ENCODE peak calls at places on chromosomes 5 and 9, in four cellular contexts. H is cardiac muscle cell, R is astrocyte of the cerebellum, K is cardiac fibroblast. I is an unnamed sample.

GRCh38 chr9:4077499-4078102 is 222.3 kb downstream of the GLIS3 start:
- DNase-seq in H (peak), R (peak), K (peak), I (peak)

GRCh38 chr9:109733690-109734089 is 46.3 kb upstream of the PALM2AKAP2 start:
- DNase-seq in H (no peak), K (peak), R (peak), I (no peak)

GRCh38 chr5:179986328-179986727 is 78.6 kb upstream of the TBC1D9B start:
- DNase-seq in K (peak), R (no peak), H (no peak), I (no peak)

GRCh38 chr5:27702339-27702820 is 664.0 kb upstream of the CDH9 start:
- DNase-seq in H (peak), K (peak), R (peak), I (no peak)

GRCh38 chr9:110270211-110270995 is 14.1 kb upstream of the TXN start:
- DNase-seq in R (no peak), H (no peak), K (no peak), I (no peak)

GRCh38 chr5:59660737-59661136 is 232.8 kb downstream of the PDE4D start:
- DNase-seq in H (peak), K (peak), R (no peak), I (no peak)

GRCh38 chr5:168601972-168602371 is 22.8 kb upstream of the PANK3 start:
- DNase-seq in K (no peak), R (no peak), H (no peak), I (no peak)

GRCh38 chr9:91771027-91771426 is 179.0 kb downstream of the ROR2 start:
- DNase-seq in K (peak), R (peak), H (peak), I (peak)

GRCh38 chr5:160959804-160960203 is 107.8 kb upstream of the ATP10B start:
- DNase-seq in K (no peak), H (no peak), R (no peak), I (no peak)

GRCh38 chr5:15374886-15375285 is 125.1 kb upstream of the FBXL7 start:
- DNase-seq in K (no peak), R (no peak), H (no peak), I (no peak)

GRCh38 chr9:69564557-69564956 is 107.6 kb downstream of the APBA1 start:
- DNase-seq in H (no peak), R (no peak), K (peak), I (no peak)

GRCh38 chr5:110884005-110884404 is 145.2 kb downstream of the SLC25A46 start:
- DNase-seq in K (peak), H (no peak), R (no peak), I (no peak)

GRCh38 chr9:6354072-6354686 is 26.0 kb downstream of the TPD52L3 start:
- DNase-seq in K (peak), R (peak), H (peak), I (peak)

GRCh38 chr9:134321957-134322741 is 4.1 kb upstream of the RXRA start:
- DNase-seq in K (no peak), H (no peak), R (no peak), I (no peak)

GRCh38 chr5:12777342-12777741 is 873.1 kb upstream of the CTNND2 start:
- DNase-seq in K (no peak), R (no peak), H (no peak), I (no peak)

GRCh38 chr9:27247756-27248155 is 49.2 kb downstream of the EQTN start:
- DNase-seq in K (peak), H (peak), R (no peak), I (no peak)

GRCh38 chr9:23492126-23493002 is 333.7 kb downstream of the ELAVL2 start:
- DNase-seq in R (peak), K (peak), H (peak), I (no peak)
- TF ChIP-seq CTCF in R (peak), K (peak), H (peak), I (no peak)

DNA sequence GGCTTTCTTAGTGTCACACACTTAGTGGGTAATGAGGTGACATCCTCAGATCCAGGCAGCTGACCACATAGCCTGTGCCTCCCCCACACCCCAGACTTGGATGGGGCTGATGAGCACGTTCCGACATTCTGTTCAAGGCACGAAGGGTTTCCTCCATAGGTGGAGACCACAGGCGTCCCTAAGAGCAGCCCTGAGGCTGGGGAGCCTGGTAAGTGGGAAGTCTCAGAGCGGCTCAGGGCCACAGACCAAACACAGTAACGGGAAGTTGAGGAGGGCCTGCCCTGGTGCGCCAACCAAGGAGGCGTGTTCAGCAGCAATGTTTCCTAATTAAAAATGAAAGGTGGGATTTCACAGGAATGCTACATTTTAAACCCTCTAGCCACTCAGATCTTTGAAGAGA is 102.3 kb upstream of the PHYKPL start:
- DNase-seq in R (no peak), K (no peak), H (no peak), I (no peak)
- H3K4me3 ChIP-seq in R (no peak), K (no peak), H (no peak), I (no peak)

DNA sequence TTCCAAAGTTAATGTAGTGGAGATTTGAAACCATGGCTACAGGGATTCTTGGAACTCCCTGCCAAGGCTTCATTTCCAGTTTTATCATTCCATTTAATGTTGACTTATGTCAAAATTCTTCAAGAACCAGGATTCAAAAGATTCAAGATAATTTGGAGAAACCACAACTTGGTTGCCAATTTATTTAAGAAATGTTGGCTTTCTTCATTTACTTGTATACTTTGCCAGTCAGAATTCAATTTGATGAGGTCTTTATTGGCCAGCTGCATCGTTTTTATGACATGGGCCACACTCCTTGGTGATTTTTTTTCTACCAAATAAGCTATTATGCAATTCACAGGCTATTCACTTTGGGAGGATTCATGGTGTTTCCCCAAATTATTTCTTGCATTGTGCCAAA is 53.1 kb upstream of the RASEF start:
- DNase-seq in H (no peak), R (no peak), K (no peak), I (no peak)
- TF ChIP-seq CTCF in H (no peak), R (no peak), K (no peak), I (no peak)

GRCh38 chr5:152601806-152602467 is 196.9 kb upstream of the NMUR2 start:
- DNase-seq in K (no peak), H (no peak), R (no peak), I (no peak)
- H3K4me3 ChIP-seq in K (no peak), H (no peak), R (no peak), I (no peak)

GRCh38 chr9:135693265-135693664 is 6.0 kb downstream of the SOHLH1 start:
- DNase-seq in K (no peak), R (no peak), H (no peak), I (no peak)

GRCh38 chr9:135687216-135687615 is 12.1 kb downstream of the SOHLH1 start:
- DNase-seq in K (no peak), R (no peak), H (no peak), I (no peak)

GRCh38 chr9:135693771-135694170 is 5.5 kb downstream of the SOHLH1 start:
- DNase-seq in K (no peak), H (no peak), R (no peak), I (no peak)

GRCh38 chr9:135692410-135692809 is 6.9 kb downstream of the SOHLH1 start:
- DNase-seq in H (no peak), R (no peak), K (no peak), I (no peak)

DNA sequence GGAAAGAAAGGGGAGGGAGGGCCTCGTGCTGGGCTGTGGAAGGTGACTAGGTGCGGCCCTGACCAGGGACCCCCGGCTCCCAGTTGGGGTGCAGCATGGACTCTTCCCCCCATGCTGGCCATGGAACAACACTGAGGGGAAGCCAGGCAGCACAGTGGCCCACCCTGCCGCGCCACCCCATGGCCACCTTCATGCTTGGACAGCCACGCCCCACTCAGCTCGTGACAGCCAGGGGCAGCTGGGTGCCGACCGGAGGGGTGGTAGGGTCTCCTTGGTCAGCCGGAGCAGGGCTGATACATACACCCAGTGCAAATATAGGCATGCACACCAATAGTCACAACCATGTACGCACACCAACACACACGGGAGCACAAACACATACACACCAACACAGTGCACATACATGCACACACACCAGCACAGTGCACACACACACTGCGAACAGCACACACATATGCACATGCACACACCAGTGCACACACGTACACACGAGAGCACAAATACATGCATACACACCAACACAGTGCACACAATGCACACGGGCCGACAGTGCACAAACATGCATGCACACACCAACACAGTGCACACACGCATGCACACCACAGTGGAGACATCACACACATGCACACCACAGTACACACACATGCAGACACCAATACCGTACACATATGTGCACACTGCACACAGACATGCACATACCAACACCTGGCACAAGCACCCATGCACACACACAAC is 8.3 kb downstream of the SOHLH1 start:
- DNase-seq in H (no peak), R (no peak), K (no peak), I (no peak)
- TF ChIP-seq CTCF in H (no peak), R (no peak), K (no peak), I (no peak)

GRCh38 chr9:36985769-36986547 is 48.1 kb downstream of the PAX5 start:
- DNase-seq in K (no peak), R (no peak), H (no peak), I (no peak)

GRCh38 chr9:36987409-36987808 is 46.7 kb downstream of the PAX5 start:
- DNase-seq in K (no peak), H (no peak), R (no peak), I (no peak)

GRCh38 chr9:36987891-36988290 is 46.2 kb downstream of the PAX5 start:
- DNase-seq in H (no peak), R (no peak), K (no peak), I (no peak)

GRCh38 chr9:36985061-36985768 is 48.9 kb downstream of the PAX5 start:
- DNase-seq in R (no peak), K (no peak), H (no peak), I (no peak)

GRCh38 chr9:36986548-36987408 is 47.3 kb downstream of the PAX5 start:
- DNase-seq in H (no peak), R (no peak), K (no peak), I (no peak)
- H3K4me3 ChIP-seq in H (peak), R (no peak), K (no peak), I (no peak)

DNA sequence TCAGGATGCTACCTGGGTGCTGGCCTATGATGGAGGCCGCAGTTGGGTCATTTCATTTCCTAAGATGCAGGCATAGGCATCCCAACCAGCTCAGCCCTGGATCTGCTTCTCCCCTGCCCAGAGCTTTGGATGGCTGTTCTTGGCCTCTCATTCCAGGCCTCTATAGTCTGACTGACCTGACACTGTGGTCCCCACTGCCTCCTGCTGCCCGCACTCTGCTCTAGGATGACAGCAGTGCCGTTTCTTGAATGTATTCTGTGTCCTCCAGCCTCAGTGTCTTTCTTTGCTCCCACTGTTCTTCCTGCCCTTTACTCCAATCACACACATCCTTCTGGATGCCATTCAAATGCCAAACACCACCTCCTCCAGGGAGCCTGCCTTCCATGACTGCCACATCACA is 235.7 kb downstream of the HSPA4 start:
- DNase-seq in K (peak), R (peak), H (peak), I (no peak)
- TF ChIP-seq CTCF in K (peak), R (peak), H (peak), I (peak)

DNA sequence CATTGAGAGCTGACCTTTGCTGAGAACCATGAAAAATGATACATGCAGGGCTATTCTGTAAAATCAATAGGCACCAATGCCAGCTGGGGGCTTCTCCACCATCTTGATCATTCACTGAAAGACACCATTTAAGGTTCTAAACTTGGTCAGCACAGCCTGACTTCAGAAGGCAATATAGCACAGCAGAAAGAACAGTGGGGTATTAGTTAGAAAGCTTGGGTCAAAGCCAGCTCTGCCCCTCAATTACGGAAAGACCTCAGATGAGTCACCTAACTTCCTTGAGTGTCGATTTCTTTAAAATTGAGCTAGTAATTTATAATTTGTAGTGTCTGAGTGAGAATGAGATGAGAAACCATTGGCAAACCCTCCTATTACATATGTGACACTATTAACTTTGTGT is 3.4 kb downstream of the TNC start:
- DNase-seq in R (no peak), H (no peak), K (no peak), I (no peak)
- H3K4me3 ChIP-seq in R (no peak), H (no peak), K (no peak), I (no peak)

GRCh38 chr9:87618931-87619330 is 107.0 kb upstream of the CTSL start:
- DNase-seq in H (no peak), R (no peak), K (no peak), I (no peak)

GRCh38 chr9:87622936-87623335 is 103.0 kb upstream of the CTSL start:
- DNase-seq in R (no peak), K (no peak), H (no peak), I (no peak)

GRCh38 chr9:87620727-87621322 is 105.1 kb upstream of the CTSL start:
- DNase-seq in R (no peak), K (no peak), H (no peak), I (no peak)

GRCh38 chr9:87622098-87622497 is 103.8 kb upstream of the CTSL start:
- DNase-seq in H (no peak), R (no peak), K (no peak), I (no peak)
- TF ChIP-seq CTCF in H (no peak), R (no peak), K (no peak), I (no peak)

I was measured in HFF-Myc.